ENCODE peak calls at places on chromosomes 16 and 17, in four cellular contexts. O is PC-9, E is astrocyte of the spinal cord, Y is heart left ventricle. G is an unnamed sample.

GRCh38 chr17:19321481-19322128 is 40.9 kb downstream of the B9D1 start:
- DNase-seq in Y (no peak), E (no peak), O (no peak), G (no peak)

GRCh38 chr16:76583466-76583865 is 306.3 kb downstream of the CNTNAP4 start:
- DNase-seq in Y (peak; percentile 19), O (no peak), E (peak; percentile 3), G (no peak)

GRCh38 chr17:2183346-2183745 is 120.2 kb downstream of the SMG6 start:
- DNase-seq in O (no peak), E (no peak), Y (no peak), G (peak; percentile 89)

GRCh38 chr16:15879255-15879804 is 9.1 kb downstream of the CEP20 start:
- DNase-seq in Y (no peak), O (peak; percentile 44), E (peak; percentile 84), G (peak; percentile 85)

GRCh38 chr17:46772013-46772878 is 46.2 kb downstream of the WNT3 start:
- DNase-seq in O (peak; percentile 68), Y (peak; percentile 46), E (no peak), G (no peak)

GRCh38 chr16:27918755-27919154 is 144.8 kb downstream of the GSG1L start:
- DNase-seq in E (no peak), Y (no peak), O (no peak), G (no peak)

GRCh38 chr17:3990391-3991127 is 26.3 kb upstream of the ATP2A3 start:
- DNase-seq in Y (no peak), O (no peak), E (no peak), G (no peak)

GRCh38 chr17:69716571-69716970 is 302.1 kb downstream of the MAP2K6 start:
- DNase-seq in E (peak; percentile 37), O (no peak), Y (no peak), G (peak; percentile 54)

GRCh38 chr17:11241611-11242226 is 706 bp downstream of the SHISA6 start:
- DNase-seq in Y (no peak), E (no peak), O (no peak), G (no peak)

GRCh38 chr17:60959011-60959410 is 281.4 kb downstream of the BCAS3 start:
- DNase-seq in E (peak; percentile 5), Y (no peak), O (no peak), G (peak; percentile 68)

GRCh38 chr16:8257561-8257960 is 332.8 kb downstream of the TMEM114 start:
- DNase-seq in Y (no peak), O (no peak), E (no peak), G (no peak)

GRCh38 chr17:21537302-21537701 is 155.0 kb upstream of the KCNJ18 start:
- DNase-seq in O (no peak), Y (no peak), E (no peak), G (no peak)

GRCh38 chr16:22325598-22326368 is 28.6 kb downstream of the POLR3E start:
- DNase-seq in E (no peak), O (no peak), Y (no peak), G (no peak)

GRCh38 chr17:77637807-77638182 is 320.7 kb upstream of the TNRC6C start:
- DNase-seq in Y (no peak), O (no peak), E (peak; percentile 22), G (no peak)

GRCh38 chr17:47839899-47840741 is 953 bp downstream of the SCRN2 start:
- DNase-seq in O (no peak), Y (no peak), E (no peak), G (no peak)

GRCh38 chr17:80738020-80738380 is 193.4 kb downstream of the RPTOR start:
- DNase-seq in O (no peak), E (no peak), Y (no peak), G (no peak)

GRCh38 chr16:50509521-50510341 is 38.5 kb upstream of the NKD1 start:
- DNase-seq in O (peak; percentile 14), Y (no peak), E (peak; percentile 5), G (peak; percentile 23)

GRCh38 chr16:80569440-80570105 is 28.8 kb downstream of the DYNLRB2 start:
- DNase-seq in E (peak; percentile 83), Y (no peak), O (no peak), G (peak; percentile 79)

GRCh38 chr17:30273373-30273772 is 18.4 kb downstream of the BLMH start:
- DNase-seq in Y (no peak), E (peak; percentile 30), O (no peak), G (peak; percentile 37)

GRCh38 chr17:33927732-33928133 is 327.4 kb upstream of the CCL2 start:
- DNase-seq in Y (no peak), O (no peak), E (no peak), G (no peak)

GRCh38 chr17:30921544-30922196 is at the start of gene ADAP2:
- DNase-seq in O (peak; percentile 54), Y (peak; percentile 73), E (no peak), G (no peak)

GRCh38 chr17:31536451-31536850 is 145.0 kb downstream of the RAB11FIP4 start:
- DNase-seq in Y (no peak), E (no peak), O (no peak), G (no peak)

GRCh38 chr16:4945560-4946502 is 8.9 kb upstream of the PPL start:
- DNase-seq in O (peak; percentile 99), Y (no peak), E (no peak), G (peak; percentile 37)

GRCh38 chr17:70608193-70608592 is 438.9 kb downstream of the KCNJ2 start:
- DNase-seq in E (no peak), O (no peak), Y (no peak), G (no peak)

GRCh38 chr17:17724307-17724921 is 43.2 kb downstream of the RAI1 start:
- DNase-seq in O (no peak), E (peak; percentile 56), Y (peak; percentile 76), G (peak; percentile 64)

GRCh38 chr17:9021985-9022552 is 759 bp downstream of the NTN1 start:
- DNase-seq in O (peak; percentile 52), Y (peak; percentile 24), E (no peak), G (peak; percentile 11)

GRCh38 chr17:55420776-55421178 is 858 bp downstream of the MMD start:
- DNase-seq in O (no peak), E (no peak), Y (peak; percentile 66), G (peak; percentile 38)

GRCh38 chr17:44398692-44399691 is 9.5 kb upstream of the ITGA2B start:
- DNase-seq in E (no peak), Y (no peak), O (no peak), G (no peak)

GRCh38 chr17:30236807-30237206 is 1.3 kb upstream of the SLC6A4 start:
- DNase-seq in O (peak; percentile 49), E (peak; percentile 26), Y (peak; percentile 32), G (peak; percentile 30)

GRCh38 chr16:22424161-22424937 is 49.9 kb upstream of the CDR2 start:
- DNase-seq in Y (no peak), O (no peak), E (no peak), G (peak; percentile 17)

GRCh38 chr17:26792486-26792885 is 501.4 kb upstream of the WSB1 start:
- DNase-seq in O (no peak), E (peak; percentile 66), Y (no peak), G (peak; percentile 13)

GRCh38 chr17:82697808-82698064 is 762 bp downstream of the RAB40B start:
- DNase-seq in Y (no peak), E (no peak), O (no peak), G (no peak)
- H3K4me3 ChIP-seq in Y (peak overlapping the region; percentile 93), E (peak overlapping the region; percentile 52), O (peak overlapping the region; percentile 52), G (peak overlapping the region; percentile 65)

GRCh38 chr16:56519459-56520250 is at the start of gene BBS2:
- DNase-seq in O (peak; percentile 90), E (peak; percentile 86), Y (peak; percentile 93), G (peak; percentile 81)
- TF ChIP-seq CTCF in O (no peak), E (no peak), Y (no peak), G (no peak)

GRCh38 chr16:72859581-72859980 is 188.3 kb downstream of the ZFHX3 start:
- DNase-seq in E (no peak), O (no peak), Y (no peak), G (no peak)

GRCh38 chr16:72865258-72865657 is 182.7 kb downstream of the ZFHX3 start:
- DNase-seq in O (no peak), Y (no peak), E (no peak), G (no peak)

GRCh38 chr16:72864130-72864833 is 183.6 kb downstream of the ZFHX3 start:
- DNase-seq in Y (no peak), E (no peak), O (no peak), G (no peak)

GRCh38 chr16:72860726-72861562 is 187.0 kb downstream of the ZFHX3 start:
- DNase-seq in Y (no peak), E (no peak), O (no peak), G (no peak)

GRCh38 chr16:72862090-72862489 is 185.8 kb downstream of the ZFHX3 start:
- DNase-seq in Y (no peak), E (no peak), O (no peak), G (no peak)
- H3K4me3 ChIP-seq in Y (no peak overlapping the region), E (no peak overlapping the region), O (no peak overlapping the region), G (no peak overlapping the region)

GRCh38 chr17:66667090-66667489 is 167.8 kb upstream of the CACNG5 start:
- DNase-seq in O (no peak), E (no peak), Y (no peak), G (no peak)
- TF ChIP-seq CTCF in O (no peak), E (no peak), Y (no peak), G (no peak)

GRCh38 chr16:89146211-89147005 is 25.1 kb upstream of the CDH15 start:
- DNase-seq in E (no peak), Y (no peak), O (no peak), G (no peak)

GRCh38 chr16:89150981-89151380 is 20.6 kb upstream of the CDH15 start:
- DNase-seq in O (no peak), E (no peak), Y (no peak), G (no peak)

GRCh38 chr16:89152831-89153700 is 18.5 kb upstream of the CDH15 start:
- DNase-seq in Y (no peak), O (no peak), E (no peak), G (no peak)

GRCh38 chr16:89150090-89150835 is 21.3 kb upstream of the CDH15 start:
- DNase-seq in O (no peak), E (no peak), Y (no peak), G (no peak)

GRCh38 chr16:89149386-89149785 is 22.2 kb upstream of the CDH15 start:
- DNase-seq in E (no peak), O (no peak), Y (no peak), G (no peak)
- H3K4me3 ChIP-seq in E (no peak overlapping the region), O (no peak overlapping the region), Y (no peak overlapping the region), G (no peak overlapping the region)

DNA sequence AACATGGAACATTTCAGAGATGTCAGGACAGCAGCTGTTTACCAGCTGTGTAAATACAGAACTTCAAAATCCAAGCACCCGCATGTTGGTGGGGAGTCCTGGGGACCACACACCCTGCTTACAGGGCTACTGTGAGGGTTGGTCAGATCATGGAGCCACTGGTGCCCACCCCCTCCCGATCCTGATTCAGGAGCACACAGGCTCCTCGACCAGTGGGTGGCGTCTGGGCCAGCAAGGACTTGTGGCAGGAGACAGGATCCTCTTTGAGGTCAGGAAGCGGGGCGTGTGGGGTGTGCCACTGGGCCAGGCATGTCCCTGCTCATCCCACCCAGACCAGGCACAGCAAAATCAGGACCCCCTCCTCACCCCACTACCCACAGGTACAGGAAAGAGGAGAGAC is 83.6 kb downstream of the SDK2 start:
- DNase-seq in E (no peak), Y (no peak), O (no peak), G (no peak)
- TF ChIP-seq CTCF in E (no peak), Y (no peak), O (no peak), G (no peak)

G was measured in fibroblast of villous mesenchyme.